ENCODE peak calls at places on chromosomes 2 and 18, in five cellular contexts. One of them, this sample, is unnamed.

GRCh38 chr2:191869178-191869577 is 22.3 kb upstream of the CAVIN2 start:
- DNase-seq in H9: peak; percentile 86
- DNase-seq in mesenchymal stem cell: peak; percentile 46
- DNase-seq in H1: peak; percentile 75
- DNase-seq in neuronal stem cell: peak; percentile 56
- DNase-seq in this sample: peak; percentile 91

GRCh38 chr2:150889141-150889540 is 372.5 kb downstream of the RBM43 start:
- DNase-seq in mesenchymal stem cell: no peak
- DNase-seq in neuronal stem cell: no peak
- DNase-seq in H9: no peak
- DNase-seq in H1: no peak
- DNase-seq in this sample: no peak

GRCh38 chr2:67560818-67561221 is 163.7 kb downstream of the ETAA1 start:
- DNase-seq in H9: no peak
- DNase-seq in mesenchymal stem cell: peak; percentile 78
- DNase-seq in H1: no peak
- DNase-seq in neuronal stem cell: no peak
- DNase-seq in this sample: no peak

GRCh38 chr2:101679037-101679726 is 18.3 kb upstream of the MAP4K4 start:
- DNase-seq in H1: no peak
- DNase-seq in mesenchymal stem cell: peak; percentile 58
- DNase-seq in neuronal stem cell: no peak
- DNase-seq in H9: no peak
- DNase-seq in this sample: no peak

GRCh38 chr18:58161659-58162058 is 117.6 kb downstream of the NEDD4L start:
- DNase-seq in H9: peak; percentile 68
- DNase-seq in H1: no peak
- DNase-seq in mesenchymal stem cell: no peak
- DNase-seq in neuronal stem cell: no peak
- DNase-seq in this sample: peak; percentile 90

GRCh38 chr2:231241755-231242507 is 43.5 kb downstream of the ARMC9 start:
- DNase-seq in mesenchymal stem cell: peak; percentile 41
- DNase-seq in H1: no peak
- DNase-seq in H9: no peak
- DNase-seq in neuronal stem cell: no peak
- DNase-seq in this sample: no peak

GRCh38 chr2:183269956-183270355 is 145.7 kb downstream of the NUP35 start:
- DNase-seq in mesenchymal stem cell: no peak
- DNase-seq in H9: no peak
- DNase-seq in H1: no peak
- DNase-seq in neuronal stem cell: no peak
- DNase-seq in this sample: no peak

GRCh38 chr2:69298862-69299261 is 88.2 kb downstream of the GFPT1 start:
- DNase-seq in mesenchymal stem cell: peak; percentile 70
- DNase-seq in H9: no peak
- DNase-seq in H1: no peak
- DNase-seq in neuronal stem cell: no peak
- DNase-seq in this sample: no peak

GRCh38 chr2:144834954-144835633 is 315.2 kb upstream of the ZEB2 start:
- DNase-seq in H1: no peak
- DNase-seq in H9: no peak
- DNase-seq in mesenchymal stem cell: peak; percentile 80
- DNase-seq in neuronal stem cell: no peak
- DNase-seq in this sample: no peak

GRCh38 chr2:187504312-187504921 is 49.8 kb downstream of the TFPI start:
- DNase-seq in neuronal stem cell: no peak
- DNase-seq in H1: no peak
- DNase-seq in mesenchymal stem cell: peak; percentile 35
- DNase-seq in H9: no peak
- DNase-seq in this sample: peak; percentile 76

GRCh38 chr2:174340400-174341300 is 5.9 kb downstream of the SP9 start:
- DNase-seq in H1: no peak
- DNase-seq in H9: peak; percentile 61
- DNase-seq in mesenchymal stem cell: peak; percentile 14
- DNase-seq in neuronal stem cell: peak; percentile 58
- DNase-seq in this sample: peak; percentile 57

GRCh38 chr2:96797066-96797625 is 18.9 kb upstream of the CNNM3 start:
- DNase-seq in H1: no peak
- DNase-seq in H9: no peak
- DNase-seq in mesenchymal stem cell: no peak
- DNase-seq in neuronal stem cell: no peak
- DNase-seq in this sample: no peak

GRCh38 chr2:11988691-11989465 is 242.4 kb downstream of the LPIN1 start:
- DNase-seq in H9: no peak
- DNase-seq in neuronal stem cell: no peak
- DNase-seq in H1: no peak
- DNase-seq in mesenchymal stem cell: no peak
- DNase-seq in this sample: no peak

GRCh38 chr18:48785686-48786470 is 164.9 kb downstream of the SMAD7 start:
- DNase-seq in H9: no peak
- DNase-seq in mesenchymal stem cell: no peak
- DNase-seq in H1: no peak
- DNase-seq in neuronal stem cell: no peak
- DNase-seq in this sample: no peak

GRCh38 chr2:84631047-84631446 is 114.7 kb downstream of the DNAH6 start:
- DNase-seq in H9: no peak
- DNase-seq in mesenchymal stem cell: peak; percentile 27
- DNase-seq in neuronal stem cell: peak; percentile 14
- DNase-seq in H1: no peak
- DNase-seq in this sample: peak; percentile 34

GRCh38 chr2:189601043-189601442 is 20.5 kb upstream of the SLC40A1 start:
- DNase-seq in mesenchymal stem cell: peak; percentile 38
- DNase-seq in H9: no peak
- DNase-seq in neuronal stem cell: no peak
- DNase-seq in H1: no peak
- DNase-seq in this sample: peak; percentile 59

GRCh38 chr2:55459278-55459677 is 39.6 kb upstream of the CCDC88A start:
- DNase-seq in H9: no peak
- DNase-seq in mesenchymal stem cell: no peak
- DNase-seq in neuronal stem cell: no peak
- DNase-seq in H1: no peak
- DNase-seq in this sample: no peak

GRCh38 chr2:69704446-69704845 is 37.5 kb upstream of the ANXA4 start:
- DNase-seq in H1: no peak
- DNase-seq in H9: no peak
- DNase-seq in mesenchymal stem cell: no peak
- DNase-seq in neuronal stem cell: no peak
- DNase-seq in this sample: no peak

GRCh38 chr2:44844651-44845270 is 96.7 kb upstream of the SIX3 start:
- DNase-seq in H9: no peak
- DNase-seq in H1: no peak
- DNase-seq in neuronal stem cell: no peak
- DNase-seq in mesenchymal stem cell: no peak
- DNase-seq in this sample: no peak

GRCh38 chr2:216349366-216349765 is 22.9 kb downstream of the MARCHF4 start:
- DNase-seq in neuronal stem cell: no peak
- DNase-seq in H9: peak; percentile 67
- DNase-seq in mesenchymal stem cell: peak; percentile 32
- DNase-seq in H1: no peak
- DNase-seq in this sample: peak; percentile 95

GRCh38 chr2:99775585-99775984 is 285.8 kb upstream of the REV1 start:
- DNase-seq in neuronal stem cell: no peak
- DNase-seq in H9: no peak
- DNase-seq in mesenchymal stem cell: peak; percentile 61
- DNase-seq in H1: no peak
- DNase-seq in this sample: peak; percentile 81

GRCh38 chr2:193695367-193695766 is 1500.6 kb upstream of the TMEFF2 start:
- DNase-seq in H1: no peak
- DNase-seq in neuronal stem cell: no peak
- DNase-seq in H9: no peak
- DNase-seq in mesenchymal stem cell: peak; percentile 12
- DNase-seq in this sample: peak; percentile 13

GRCh38 chr2:194819367-194819766 is 837.7 kb upstream of the SLC39A10 start:
- DNase-seq in mesenchymal stem cell: no peak
- DNase-seq in H1: no peak
- DNase-seq in H9: no peak
- DNase-seq in neuronal stem cell: peak; percentile 5
- DNase-seq in this sample: peak; percentile 33

GRCh38 chr2:120638450-120638849 is 97.2 kb upstream of the GLI2 start:
- DNase-seq in H1: no peak
- DNase-seq in H9: no peak
- DNase-seq in mesenchymal stem cell: no peak
- DNase-seq in neuronal stem cell: no peak
- DNase-seq in this sample: no peak

GRCh38 chr18:28002841-28003240 is 174.1 kb downstream of the CDH2 start:
- DNase-seq in H1: no peak
- DNase-seq in neuronal stem cell: no peak
- DNase-seq in H9: no peak
- DNase-seq in mesenchymal stem cell: no peak
- DNase-seq in this sample: peak; percentile 27

GRCh38 chr18:77108001-77108692 is 24.4 kb downstream of the MBP start:
- DNase-seq in mesenchymal stem cell: peak; percentile 93
- DNase-seq in H1: no peak
- DNase-seq in neuronal stem cell: no peak
- DNase-seq in H9: no peak
- DNase-seq in this sample: no peak

GRCh38 chr18:10270160-10270571 is 184.3 kb upstream of the APCDD1 start:
- DNase-seq in H1: no peak
- DNase-seq in mesenchymal stem cell: no peak
- DNase-seq in H9: no peak
- DNase-seq in neuronal stem cell: no peak
- DNase-seq in this sample: no peak

GRCh38 chr18:57806891-57807280 is 3.8 kb upstream of the ATP8B1 start:
- DNase-seq in neuronal stem cell: no peak
- DNase-seq in H9: no peak
- DNase-seq in H1: no peak
- DNase-seq in mesenchymal stem cell: peak; percentile 59
- DNase-seq in this sample: no peak

GRCh38 chr2:210128961-210129360 is 42.2 kb downstream of the KANSL1L start:
- DNase-seq in H1: no peak
- DNase-seq in mesenchymal stem cell: no peak
- DNase-seq in H9: no peak
- DNase-seq in neuronal stem cell: no peak
- DNase-seq in this sample: no peak

GRCh38 chr2:99862566-99862965 is 279.8 kb downstream of the AFF3 start:
- DNase-seq in neuronal stem cell: no peak
- DNase-seq in H9: no peak
- DNase-seq in H1: no peak
- DNase-seq in mesenchymal stem cell: no peak
- DNase-seq in this sample: no peak

DNA sequence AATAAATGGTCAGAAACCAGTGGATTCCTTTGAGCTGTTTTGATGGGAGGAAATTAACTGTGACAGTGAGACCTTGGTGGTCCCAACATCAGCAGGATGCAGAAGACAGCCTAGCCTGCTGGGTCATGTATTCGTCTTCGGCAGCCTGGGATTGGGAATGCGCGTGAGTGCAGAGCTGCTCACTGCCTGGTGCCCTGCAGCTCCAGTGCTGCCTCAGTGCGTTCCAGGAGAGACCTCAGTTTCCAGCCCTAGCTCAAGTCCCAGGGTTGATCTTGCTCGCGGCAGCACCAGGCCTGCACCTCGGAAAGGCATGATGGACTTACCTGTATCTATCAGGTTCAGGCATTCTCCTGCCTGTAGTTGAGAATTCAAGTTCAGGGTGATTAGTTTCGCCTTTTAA is 203.9 kb downstream of the SH3RF3 start:
- DNase-seq in neuronal stem cell: no peak
- DNase-seq in mesenchymal stem cell: no peak
- DNase-seq in H9: no peak
- DNase-seq in H1: no peak
- DNase-seq in this sample: no peak
- H3K4ac ChIP-seq in neuronal stem cell: no peak overlapping the region
- H3K4ac ChIP-seq in mesenchymal stem cell: peak overlapping the region; percentile 54
- H3K4ac ChIP-seq in H9: no peak overlapping the region
- H3K4ac ChIP-seq in H1: no peak overlapping the region
- H3K4ac ChIP-seq in this sample: no peak overlapping the region

GRCh38 chr2:58106896-58107295 is 60.3 kb downstream of the VRK2 start:
- DNase-seq in H1: no peak
- DNase-seq in H9: no peak
- DNase-seq in neuronal stem cell: no peak
- DNase-seq in mesenchymal stem cell: peak; percentile 26
- DNase-seq in this sample: no peak

GRCh38 chr2:58107803-58108710 is 61.5 kb downstream of the VRK2 start:
- DNase-seq in mesenchymal stem cell: peak; percentile 98
- DNase-seq in H1: no peak
- DNase-seq in neuronal stem cell: no peak
- DNase-seq in H9: no peak
- DNase-seq in this sample: no peak

GRCh38 chr2:58109481-58109880 is 62.9 kb downstream of the VRK2 start:
- DNase-seq in mesenchymal stem cell: no peak
- DNase-seq in neuronal stem cell: no peak
- DNase-seq in H9: no peak
- DNase-seq in H1: no peak
- DNase-seq in this sample: peak; percentile 85

GRCh38 chr2:58110765-58111164 is 64.2 kb downstream of the VRK2 start:
- DNase-seq in mesenchymal stem cell: no peak
- DNase-seq in H1: no peak
- DNase-seq in neuronal stem cell: no peak
- DNase-seq in H9: peak; percentile 65
- DNase-seq in this sample: peak; percentile 56
- H2BK15ac ChIP-seq in mesenchymal stem cell: no peak overlapping the region
- H2BK15ac ChIP-seq in H1: no peak overlapping the region
- H2BK15ac ChIP-seq in neuronal stem cell: no peak overlapping the region
- H2BK15ac ChIP-seq in H9: no peak overlapping the region
- H2BK15ac ChIP-seq in this sample: no peak overlapping the region

DNA sequence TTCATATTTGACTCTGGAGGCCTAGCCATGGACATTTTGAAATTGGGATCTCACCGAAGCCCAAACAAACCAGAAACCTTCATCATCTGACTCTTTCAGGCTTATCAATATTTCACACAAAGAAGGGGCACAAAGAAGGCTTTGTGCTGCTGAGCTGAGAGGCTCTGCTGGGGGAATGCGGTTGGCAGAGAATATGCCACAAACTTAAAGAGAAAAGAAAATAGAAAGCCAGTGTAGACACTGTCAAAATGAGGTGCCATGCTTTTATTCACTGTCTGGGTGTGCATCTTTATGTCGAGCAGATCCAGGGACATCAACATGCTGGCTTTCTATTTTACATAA is 162.6 kb downstream of the QPCT start:
- DNase-seq in H1: no peak
- DNase-seq in mesenchymal stem cell: no peak
- DNase-seq in H9: no peak
- DNase-seq in neuronal stem cell: no peak
- DNase-seq in this sample: no peak
- H3K4ac ChIP-seq in H1: no peak overlapping the region
- H3K4ac ChIP-seq in mesenchymal stem cell: no peak overlapping the region
- H3K4ac ChIP-seq in H9: no peak overlapping the region
- H3K4ac ChIP-seq in neuronal stem cell: no peak overlapping the region
- H3K4ac ChIP-seq in this sample: no peak overlapping the region

GRCh38 chr2:42303252-42303651 is 57.8 kb downstream of the COX7A2L start:
- DNase-seq in H9: no peak
- DNase-seq in mesenchymal stem cell: no peak
- DNase-seq in neuronal stem cell: no peak
- DNase-seq in H1: no peak
- DNase-seq in this sample: no peak

GRCh38 chr2:42304059-42304713 is 56.8 kb downstream of the COX7A2L start:
- DNase-seq in H9: no peak
- DNase-seq in neuronal stem cell: no peak
- DNase-seq in H1: no peak
- DNase-seq in mesenchymal stem cell: no peak
- DNase-seq in this sample: no peak

GRCh38 chr2:42309366-42309765 is 51.7 kb downstream of the COX7A2L start:
- DNase-seq in mesenchymal stem cell: no peak
- DNase-seq in H9: no peak
- DNase-seq in H1: no peak
- DNase-seq in neuronal stem cell: no peak
- DNase-seq in this sample: no peak

GRCh38 chr2:42310007-42310511 is 51.0 kb downstream of the COX7A2L start:
- DNase-seq in mesenchymal stem cell: no peak
- DNase-seq in H1: no peak
- DNase-seq in neuronal stem cell: no peak
- DNase-seq in H9: no peak
- DNase-seq in this sample: no peak

GRCh38 chr2:42307180-42307579 is 53.8 kb downstream of the COX7A2L start:
- DNase-seq in neuronal stem cell: no peak
- DNase-seq in mesenchymal stem cell: no peak
- DNase-seq in H1: no peak
- DNase-seq in H9: no peak
- DNase-seq in this sample: no peak
- H2BK15ac ChIP-seq in neuronal stem cell: no peak overlapping the region
- H2BK15ac ChIP-seq in mesenchymal stem cell: no peak overlapping the region
- H2BK15ac ChIP-seq in H1: no peak overlapping the region
- H2BK15ac ChIP-seq in H9: no peak overlapping the region
- H2BK15ac ChIP-seq in this sample: no peak overlapping the region

This sample was measured in mesendoderm.